ENCODE peak calls at places on chromosome 14, in eight cellular contexts. Z, P, Y, C, S, V, U and G are unnamed samples.

GRCh38 chr14:100321473-100322137 is 1.5 kb upstream of the SLC25A47 start:
- DNase-seq in C (no peak), V (no peak), S (no peak), Z (no peak), Y (no peak), U (no peak), P (no peak), G (no peak)

GRCh38 chr14:41532255-41532654 is 74.4 kb upstream of the LRFN5 start:
- DNase-seq in C (no peak), Z (no peak), U (no peak), P (no peak), Y (no peak), S (no peak), V (no peak), G (no peak)

GRCh38 chr14:51547701-51548100 is 104.0 kb upstream of the FRMD6 start:
- DNase-seq in V (no peak), U (no peak), S (no peak), P (no peak), C (no peak), Y (no peak), Z (no peak), G (no peak)

GRCh38 chr14:76236172-76237130 is 84.7 kb downstream of the GPATCH2L start:
- DNase-seq in P (no peak), Y (no peak), U (no peak), Z (no peak), V (no peak), S (no peak), C (no peak), G (no peak)

GRCh38 chr14:91216731-91217226 is 27.7 kb downstream of the GPR68 start:
- DNase-seq in P (no peak), S (no peak), Y (no peak), C (no peak), U (no peak), V (no peak), Z (no peak), G (no peak)

GRCh38 chr14:102146423-102146822 is 6.7 kb downstream of the WDR20 start:
- DNase-seq in Y (no peak), V (no peak), U (no peak), S (no peak), Z (no peak), P (no peak), C (no peak), G (no peak)

GRCh38 chr14:99579903-99580570 is 24.0 kb downstream of the CCDC85C start:
- DNase-seq in V (peak), P (no peak), Z (peak), U (peak), Y (peak), C (no peak), S (no peak), G (peak)

GRCh38 chr14:22131749-22132476 is 457.1 kb downstream of the DAD1 start:
- DNase-seq in U (peak), S (no peak), P (no peak), Y (no peak), Z (peak), C (peak), V (peak), G (peak)

GRCh38 chr14:42994001-42994736 is 1387.5 kb downstream of the LRFN5 start:
- DNase-seq in U (no peak), Y (peak), P (peak), V (no peak), C (no peak), S (no peak), Z (peak), G (no peak)

GRCh38 chr14:67941456-67942018 is 122.0 kb downstream of the RAD51B start:
- DNase-seq in V (no peak), Y (no peak), C (no peak), P (no peak), U (no peak), Z (peak), S (no peak), G (no peak)

GRCh38 chr14:99737451-99737951 is 53.4 kb downstream of the CYP46A1 start:
- DNase-seq in U (peak), S (no peak), C (no peak), Z (peak), Y (no peak), V (no peak), P (no peak), G (no peak)

GRCh38 chr14:29168149-29168548 is 401.6 kb downstream of the FOXG1 start:
- DNase-seq in V (no peak), Z (no peak), U (no peak), S (no peak), Y (no peak), C (no peak), P (no peak), G (no peak)

GRCh38 chr14:24664366-24664765 is 30.4 kb upstream of the GZMB start:
- DNase-seq in Y (no peak), U (no peak), S (no peak), V (no peak), Z (no peak), P (no peak), C (no peak), G (no peak)

GRCh38 chr14:56131004-56131864 is 13.0 kb downstream of the PELI2 start:
- DNase-seq in S (no peak), U (peak), V (no peak), Y (no peak), C (no peak), Z (no peak), P (no peak), G (no peak)

GRCh38 chr14:75123991-75124390 is 2.9 kb downstream of the NEK9 start:
- DNase-seq in U (peak), S (no peak), Z (peak), V (no peak), P (no peak), Y (peak), C (peak), G (no peak)

GRCh38 chr14:103013028-103013427 is 44.3 kb downstream of the CDC42BPB start:
- DNase-seq in S (no peak), C (no peak), P (no peak), Y (no peak), Z (no peak), U (no peak), V (no peak), G (no peak)

GRCh38 chr14:61211476-61212262 is 69.5 kb downstream of the TMEM30B start:
- DNase-seq in V (no peak), Z (no peak), Y (no peak), C (no peak), U (no peak), P (no peak), S (no peak), G (no peak)

GRCh38 chr14:63245893-63246292 is 41.6 kb downstream of the RHOJ start:
- DNase-seq in Z (peak), S (no peak), C (no peak), U (no peak), Y (no peak), V (no peak), P (no peak), G (no peak)

GRCh38 chr14:76917158-76917596 is 91.0 kb downstream of the LRRC74A start:
- DNase-seq in U (peak), S (no peak), Y (no peak), P (no peak), Z (peak), V (peak), C (peak), G (peak)

GRCh38 chr14:74292061-74292460 is 10.7 kb downstream of the ABCD4 start:
- DNase-seq in Y (no peak), S (no peak), V (no peak), P (no peak), Z (no peak), C (no peak), U (no peak), G (no peak)

GRCh38 chr14:75832621-75833297 is 149.0 kb downstream of the TGFB3 start:
- DNase-seq in S (no peak), Y (no peak), V (no peak), C (no peak), Z (peak), P (peak), U (peak), G (no peak)

GRCh38 chr14:68843471-68844209 is 50.8 kb upstream of the ZFP36L1 start:
- DNase-seq in U (peak), S (peak), Z (peak), Y (no peak), P (peak), V (peak), C (peak), G (peak)

GRCh38 chr14:77026930-77027537 is 1.5 kb downstream of the IRF2BPL start:
- DNase-seq in U (peak), Y (no peak), P (no peak), S (peak), V (peak), Z (peak), C (peak), G (no peak)